ENCODE peak calls at places on chromosome 20, in six cellular contexts. I is esophagus squamous epithelium, M is tibial artery, Y is uterus, N is HCT116, W is ovary. A is an unnamed sample. For H3K27me3 and H3K4me1, the result is how much of the 10 kb centered on the place peaks cover.

GRCh38 chr20:61598586-61598985 is 346.5 kb downstream of the CDH4 start:
- DNase-seq in I (no peak), M (no peak), Y (no peak), N (no peak), W (no peak), A (no peak)

GRCh38 chr20:42041000-42041565 is 422.9 kb upstream of the CHD6 start:
- DNase-seq in I (no peak), M (no peak), Y (no peak), N (no peak), W (no peak), A (no peak)

GRCh38 chr20:37968726-37969401 is 64.4 kb downstream of the TTI1 start:
- DNase-seq in I (no peak), M (peak), Y (no peak), N (no peak), W (no peak), A (peak)

GRCh38 chr20:8454137-8454712 is 322.2 kb downstream of the PLCB1 start:
- DNase-seq in I (no peak), M (no peak), Y (no peak), N (peak), W (no peak), A (peak)

GRCh38 chr20:41078329-41078728 is 49.7 kb downstream of the TOP1 start:
- DNase-seq in I (no peak), M (no peak), Y (no peak), N (no peak), W (no peak), A (no peak)

GRCh38 chr20:3483784-3484183 is 13.0 kb downstream of the ATRN start:
- DNase-seq in I (no peak), M (no peak), Y (no peak), N (no peak), W (no peak), A (no peak)

GRCh38 chr20:21147593-21147992 is 21.7 kb downstream of the KIZ start:
- DNase-seq in I (no peak), M (no peak), Y (no peak), N (no peak), W (no peak), A (no peak)

GRCh38 chr20:35305682-35306556 is 13.7 kb upstream of the FAM83C start:
- DNase-seq in I (peak), M (peak), Y (no peak), N (peak), W (no peak), A (no peak)

GRCh38 chr20:59047938-59048680 is 5.5 kb upstream of the PRELID3B start:
- DNase-seq in I (no peak), M (no peak), Y (no peak), N (no peak), W (no peak), A (no peak)

GRCh38 chr20:50335105-50335504 is 144.5 kb downstream of the CEBPB start:
- DNase-seq in I (no peak), M (no peak), Y (no peak), N (peak), W (no peak), A (peak)

GRCh38 chr20:24955045-24955444 is 6.0 kb downstream of the CST7 start:
- DNase-seq in I (no peak), M (no peak), Y (no peak), N (no peak), W (no peak), A (no peak)

GRCh38 chr20:2387180-2387577 is 6.5 kb downstream of the TGM6 start:
- DNase-seq in I (no peak), M (no peak), Y (no peak), N (peak), W (no peak), A (peak)

GRCh38 chr20:9966966-9967365 is 67.8 kb upstream of the ANKEF1 start:
- DNase-seq in I (no peak), M (no peak), Y (no peak), N (no peak), W (no peak), A (no peak)

GRCh38 chr20:34989670-34990069 is 34.0 kb downstream of the MYH7B start:
- DNase-seq in I (no peak), M (no peak), Y (peak), N (no peak), W (no peak), A (no peak)

GRCh38 chr20:45124365-45124764 is at the start of gene WFDC12:
- DNase-seq in I (no peak), M (no peak), Y (no peak), N (no peak), W (no peak), A (no peak)

DNA sequence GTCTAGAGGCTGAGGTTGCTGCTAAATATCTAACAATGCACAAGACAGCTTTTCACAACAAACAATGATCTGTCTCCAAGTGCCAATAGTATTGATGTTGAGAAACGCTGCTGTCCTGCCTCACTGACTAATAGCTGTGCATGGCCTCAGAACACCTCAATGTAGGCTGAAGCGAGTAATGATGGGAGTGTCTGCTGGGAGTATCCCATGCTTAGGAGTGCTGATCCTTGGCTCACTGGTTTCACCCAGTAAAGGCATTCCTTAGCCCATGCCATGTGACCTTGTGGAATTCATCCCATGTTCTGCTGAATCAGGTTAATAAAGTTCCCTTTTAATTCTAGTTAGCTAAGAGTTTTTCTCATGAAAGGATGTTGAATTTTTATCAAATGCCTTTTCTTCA is 3.8 kb upstream of the WFDC12 start:
- DNase-seq in I (no peak), M (no peak), Y (no peak), N (no peak), W (no peak), A (no peak)
- TF ChIP-seq CTCF in I (no peak), M (no peak), Y (no peak), N (no peak), W (no peak), A (no peak)

GRCh38 chr20:55685425-55685824 is 319.9 kb downstream of the CBLN4 start:
- DNase-seq in I (no peak), M (no peak), Y (no peak), N (no peak), W (no peak), A (no peak)
- H3K27me3 ChIP-seq in I (under half), M (under half), Y (under half), N (under half), W (under half), A (under half)

GRCh38 chr20:32762754-32763201 is 593 bp downstream of the DNMT3B start:
- DNase-seq in I (no peak), M (no peak), Y (no peak), N (no peak), W (peak), A (no peak)
- H3K4me1 ChIP-seq in I (under half), M (under half), Y (under half), N (under half), W (under half), A (under half)

GRCh38 chr20:46139243-46139889 is 21.3 kb downstream of the CD40 start:
- DNase-seq in I (no peak), M (no peak), Y (no peak), N (no peak), W (no peak), A (peak)
- TF ChIP-seq CTCF in I (no peak), M (no peak), Y (no peak), N (no peak), W (no peak), A (peak)

A was measured in BE2C.